ENCODE peak calls at places on chromosomes 12 and 14, in four cellular contexts. O is transverse colon, B is left ventricle myocardium inferior, A is BJ. P is an unnamed sample.
A peak's percentile ranks its signal among the peaks of the same experiment; 100 is the strongest.

GRCh38 chr12:53603196-53603595 is 23.0 kb downstream of the ATF7 start:
- DNase-seq in O (no peak), B (no peak), A (no peak), P (no peak)

GRCh38 chr12:16955083-16955657 is 349.2 kb upstream of the LMO3 start:
- DNase-seq in O (no peak), B (no peak), A (no peak), P (no peak)

GRCh38 chr14:95293474-95293873 is 26.2 kb downstream of the CLMN start:
- DNase-seq in O (no peak), B (no peak), A (no peak), P (no peak)

GRCh38 chr14:43003845-43004244 is 1397.2 kb downstream of the LRFN5 start:
- DNase-seq in O (no peak), B (no peak), A (no peak), P (no peak)

GRCh38 chr12:117143008-117143532 is 43.9 kb upstream of the TESC start:
- DNase-seq in O (no peak), B (no peak), A (no peak), P (no peak)

GRCh38 chr12:93214523-93215289 is 163.0 kb upstream of the NUDT4 start:
- DNase-seq in O (peak; percentile 83), B (no peak), A (no peak), P (no peak)

GRCh38 chr14:60637490-60638452 is 11.5 kb downstream of the SIX1 start:
- DNase-seq in O (no peak), B (no peak), A (no peak), P (no peak)

GRCh38 chr12:55057466-55057865 is 37.7 kb downstream of the NEUROD4 start:
- DNase-seq in O (no peak), B (no peak), A (no peak), P (no peak)

GRCh38 chr14:92511472-92512247 is 1.9 kb upstream of the RIN3 start:
- DNase-seq in O (peak; percentile 60), B (no peak), A (peak; percentile 84), P (peak; percentile 70)

GRCh38 chr14:67444395-67444794 is 32.4 kb upstream of the PLEK2 start:
- DNase-seq in O (no peak), B (no peak), A (no peak), P (no peak)

GRCh38 chr14:99199854-99200653 is 71.9 kb downstream of the BCL11B start:
- DNase-seq in O (no peak), B (peak; percentile 53), A (no peak), P (no peak)

GRCh38 chr12:130819248-130819576 is 19.8 kb downstream of the STX2 start:
- DNase-seq in O (no peak), B (no peak), A (no peak), P (no peak)

GRCh38 chr12:46524778-46525177 is 152.2 kb upstream of the SLC38A2 start:
- DNase-seq in O (peak; percentile 75), B (peak; percentile 92), A (no peak), P (peak; percentile 78)

GRCh38 chr12:116916714-116917114 is 6.0 kb downstream of the FBXW8 start:
- DNase-seq in O (peak; percentile 9), B (no peak), A (no peak), P (peak; percentile 65)

GRCh38 chr12:112559784-112560183 is 141.0 kb downstream of the PTPN11 start:
- DNase-seq in O (no peak), B (no peak), A (no peak), P (no peak)

GRCh38 chr14:97499790-97500481 is 702.8 kb downstream of the VRK1 start:
- DNase-seq in O (no peak), B (no peak), A (no peak), P (no peak)

GRCh38 chr14:104219731-104220224 is 81.4 kb downstream of the KIF26A start:
- DNase-seq in O (peak; percentile 6), B (no peak), A (no peak), P (no peak)

GRCh38 chr12:51320695-51321320 is 3.2 kb downstream of the BIN2 start:
- DNase-seq in O (peak; percentile 46), B (no peak), A (no peak), P (no peak)

GRCh38 chr14:69105326-69105725 is 47.6 kb downstream of the DCAF5 start:
- DNase-seq in O (no peak), B (no peak), A (no peak), P (no peak)

GRCh38 chr12:2429032-2429431 is 365.7 kb upstream of the FKBP4 start:
- DNase-seq in O (no peak), B (no peak), A (no peak), P (no peak)

GRCh38 chr14:52325632-52326031 is 11.5 kb downstream of the PTGER2 start:
- DNase-seq in O (no peak), B (no peak), A (no peak), P (peak; percentile 80)

GRCh38 chr12:2797721-2798418 is 3.1 kb downstream of the FKBP4 start:
- DNase-seq in O (no peak), B (peak; percentile 48), A (no peak), P (no peak)

GRCh38 chr14:51653096-51653814 is 1.5 kb downstream of the FRMD6 start:
- DNase-seq in O (no peak), B (no peak), A (peak; percentile 46), P (no peak)

GRCh38 chr14:89504602-89505320 is 87.7 kb upstream of the FOXN3 start:
- DNase-seq in O (no peak), B (no peak), A (no peak), P (no peak)

GRCh38 chr12:77947326-77947725 is 116.6 kb downstream of the NAV3 start:
- DNase-seq in O (no peak), B (no peak), A (no peak), P (no peak)

GRCh38 chr12:19234171-19234704 is 104.7 kb downstream of the PLEKHA5 start:
- DNase-seq in O (no peak), B (no peak), A (no peak), P (no peak)

GRCh38 chr12:95077341-95077740 is 3.9 kb upstream of the NR2C1 start:
- DNase-seq in O (no peak), B (no peak), A (no peak), P (no peak)

GRCh38 chr14:104307627-104308401 is 169.4 kb downstream of the KIF26A start:
- DNase-seq in O (no peak), B (peak; percentile 12), A (no peak), P (no peak)

GRCh38 chr14:97380539-97380941 is 583.4 kb downstream of the VRK1 start:
- DNase-seq in O (no peak), B (no peak), A (no peak), P (no peak)

GRCh38 chr12:66129934-66130266 is 650 bp downstream of the LLPH start:
- DNase-seq in O (no peak), B (no peak), A (no peak), P (no peak)

GRCh38 chr12:67509987-67510386 is 138.6 kb upstream of the DYRK2 start:
- DNase-seq in O (no peak), B (no peak), A (no peak), P (no peak)

GRCh38 chr14:103124501-103125001 is 1.3 kb downstream of the TNFAIP2 start:
- DNase-seq in O (no peak), B (peak; percentile 14), A (no peak), P (no peak)

GRCh38 chr14:92470215-92470614 is 43.4 kb upstream of the RIN3 start:
- DNase-seq in O (no peak), B (no peak), A (peak; percentile 86), P (no peak)

GRCh38 chr14:102778616-102779351 is 1.5 kb downstream of the TRAF3 start:
- DNase-seq in O (no peak), B (no peak), A (no peak), P (no peak)

GRCh38 chr14:62655161-62655560 is 390.1 kb downstream of the KCNH5 start:
- DNase-seq in O (no peak), B (no peak), A (no peak), P (peak; percentile 32)

GRCh38 chr14:100979079-100979478 is 75.6 kb upstream of the RTL1 start:
- DNase-seq in O (no peak), B (no peak), A (no peak), P (no peak)

GRCh38 chr14:100981808-100982207 is 78.3 kb upstream of the RTL1 start:
- DNase-seq in O (no peak), B (no peak), A (no peak), P (no peak)

GRCh38 chr14:100979780-100980179 is 76.3 kb upstream of the RTL1 start:
- DNase-seq in O (no peak), B (no peak), A (peak; percentile 41), P (peak; percentile 53)

GRCh38 chr14:100982356-100982755 is 78.8 kb upstream of the RTL1 start:
- DNase-seq in O (no peak), B (no peak), A (no peak), P (no peak)

GRCh38 chr14:100980823-100981222 is 77.3 kb upstream of the RTL1 start:
- DNase-seq in O (no peak), B (no peak), A (no peak), P (no peak)
- TF ChIP-seq CTCF in O (no peak), B (no peak), A (no peak), P (no peak)

GRCh38 chr12:49706351-49707126 is 666 bp downstream of the FMNL3 start:
- DNase-seq in O (peak; percentile 18), B (peak; percentile 42), A (no peak), P (no peak)

GRCh38 chr12:49702009-49702408 is 5.2 kb downstream of the FMNL3 start:
- DNase-seq in O (no peak), B (no peak), A (no peak), P (no peak)

GRCh38 chr12:49705479-49706267 is 1.5 kb downstream of the FMNL3 start:
- DNase-seq in O (peak; percentile 30), B (peak; percentile 29), A (no peak), P (no peak)

GRCh38 chr12:49703647-49704137 is 3.5 kb downstream of the FMNL3 start:
- DNase-seq in O (peak; percentile 8), B (no peak), A (no peak), P (peak; percentile 50)

GRCh38 chr12:49702676-49703228 is 4.5 kb downstream of the FMNL3 start:
- DNase-seq in O (no peak), B (no peak), A (no peak), P (no peak)
- H3K4me3 ChIP-seq in O (no peak overlapping the region), B (no peak overlapping the region), A (no peak overlapping the region), P (no peak overlapping the region)

GRCh38 chr12:113980054-113980453 is 13.9 kb upstream of the RBM19 start:
- DNase-seq in O (no peak), B (no peak), A (no peak), P (no peak)
- H3K27me3 ChIP-seq in O (peaks cover 27% of the 10 kb centered on the region), B (peaks cover 82% of the 10 kb centered on the region), A (peaks cover 10% of the 10 kb centered on the region), P (peaks cover 9% of the 10 kb centered on the region)

DNA sequence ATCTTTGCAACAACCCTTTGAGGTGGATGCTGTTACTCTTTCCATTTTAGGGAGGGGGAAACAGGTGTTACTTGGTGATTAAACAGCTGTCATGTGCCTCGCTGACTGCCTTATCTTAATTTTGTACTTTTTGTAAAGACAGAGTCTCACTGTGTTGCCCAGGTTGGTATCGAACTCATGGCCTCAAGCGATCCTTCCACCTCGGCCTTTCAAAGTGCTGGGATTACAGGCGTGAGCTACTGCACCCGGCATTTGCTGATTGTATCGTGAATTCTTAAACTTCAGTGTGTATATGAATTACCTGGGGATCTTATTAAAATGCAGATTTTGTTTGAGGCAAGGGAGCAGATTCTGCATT is 656 bp downstream of the PSMD9 start:
- DNase-seq in O (no peak), B (no peak), A (no peak), P (no peak)
- TF ChIP-seq CTCF in O (no peak), B (no peak), A (no peak), P (no peak)

P was measured in AG04450.